ENCODE peak calls at places on chromosomes 16 and 17, in seven cellular contexts. K is activated T-helper 1 cell treated with anti-CD3 and anti-CD28 coated beads, Interleukin-2, amount 50 U/mL, for 16 hours; N is stimulated activated CD4-positive, alpha-beta T cell treated with anti-CD3 and anti-CD28 coated beads, Interleukin-15, amount 100 ng/mL, for 1 hour; O is HFFc6; G is iPS-NIHi11; C is AML-193; D is GM04504. S is an unnamed sample.

GRCh38 chr16:66984902-66985311 is 3.5 kb upstream of the CES4A start:
- DNase-seq in K (peak), N (peak), O (no peak), C (no peak), D (no peak), G (no peak), S (no peak)

GRCh38 chr16:53502331-53503269 is at the start of gene AKTIP:
- DNase-seq in O (peak), K (no peak), C (peak), N (peak), D (no peak), G (peak), S (no peak)

GRCh38 chr16:67163164-67163902 is 1.2 kb upstream of the HSF4 start:
- DNase-seq in D (no peak), C (no peak), G (no peak), K (no peak), O (no peak), N (no peak), S (no peak)

GRCh38 chr16:60729052-60729451 is 1307.2 kb downstream of the CDH8 start:
- DNase-seq in K (no peak), N (no peak), O (no peak), D (no peak), C (no peak), G (no peak), S (peak)

GRCh38 chr17:28086519-28086918 is 44.0 kb downstream of the NLK start:
- DNase-seq in N (no peak), D (no peak), K (no peak), C (no peak), O (peak), G (no peak), S (no peak)

GRCh38 chr16:84553873-84554399 is 49.5 kb upstream of the MEAK7 start:
- DNase-seq in G (no peak), D (no peak), N (no peak), K (no peak), C (no peak), O (no peak), S (no peak)

GRCh38 chr17:37828313-37829124 is 83.7 kb upstream of the HNF1B start:
- DNase-seq in N (no peak), D (no peak), K (no peak), C (peak), G (no peak), O (no peak), S (no peak)

GRCh38 chr16:16167927-16168326 is 55.4 kb downstream of the ABCC6 start:
- DNase-seq in N (no peak), C (no peak), D (no peak), O (no peak), G (no peak), K (no peak), S (no peak)

GRCh38 chr16:50970221-50970620 is 180.8 kb downstream of the SALL1 start:
- DNase-seq in N (no peak), K (no peak), D (no peak), C (no peak), O (no peak), G (no peak), S (no peak)

GRCh38 chr17:74430706-74431567 is 951 bp upstream of the GPRC5C start:
- DNase-seq in G (peak), C (no peak), D (no peak), K (no peak), O (no peak), N (no peak), S (peak)

GRCh38 chr16:84982434-84982833 is 28.9 kb downstream of the ZDHHC7 start:
- DNase-seq in C (no peak), K (no peak), G (no peak), D (no peak), O (no peak), N (no peak), S (no peak)

GRCh38 chr17:31579265-31579664 is 187.8 kb downstream of the RAB11FIP4 start:
- DNase-seq in C (no peak), G (no peak), N (no peak), K (no peak), O (peak), D (no peak), S (no peak)

GRCh38 chr16:87733190-87733589 is 32.6 kb downstream of the KLHDC4 start:
- DNase-seq in K (no peak), O (no peak), G (no peak), D (no peak), C (no peak), N (no peak), S (no peak)

S was measured in non-pigmented ciliary epithelial cell.